ENCODE peak calls at places on chromosomes 13 and 19, in nine cellular contexts. One of them, this sample, is unnamed.

GRCh38 chr13:64314286-64314685 is 2898.6 kb upstream of the PCDH20 start:
- DNase-seq in iPS DF 6.9: no peak
- DNase-seq in kidney tubule cell: no peak
- DNase-seq in Caco-2: no peak
- DNase-seq in PC-9: no peak
- DNase-seq in fibroblast of the conjunctiva: peak
- DNase-seq in HS-27A: no peak
- DNase-seq in GM13977: no peak
- DNase-seq in effector memory CD8-positive, alpha-beta T cell: no peak
- DNase-seq in this sample: no peak

GRCh38 chr13:33284016-33284415 is 1.5 kb downstream of the STARD13 start:
- DNase-seq in fibroblast of the conjunctiva: no peak
- DNase-seq in Caco-2: no peak
- DNase-seq in effector memory CD8-positive, alpha-beta T cell: no peak
- DNase-seq in iPS DF 6.9: no peak
- DNase-seq in PC-9: no peak
- DNase-seq in HS-27A: no peak
- DNase-seq in kidney tubule cell: peak
- DNase-seq in GM13977: no peak
- DNase-seq in this sample: no peak

GRCh38 chr13:25422153-25422552 is 50.4 kb downstream of the ATP8A2 start:
- DNase-seq in GM13977: no peak
- DNase-seq in HS-27A: no peak
- DNase-seq in iPS DF 6.9: no peak
- DNase-seq in PC-9: no peak
- DNase-seq in fibroblast of the conjunctiva: no peak
- DNase-seq in effector memory CD8-positive, alpha-beta T cell: no peak
- DNase-seq in Caco-2: no peak
- DNase-seq in kidney tubule cell: no peak
- DNase-seq in this sample: no peak

GRCh38 chr19:38211779-38212178 is 12.2 kb downstream of the DPF1 start:
- DNase-seq in iPS DF 6.9: no peak
- DNase-seq in kidney tubule cell: no peak
- DNase-seq in GM13977: no peak
- DNase-seq in HS-27A: no peak
- DNase-seq in effector memory CD8-positive, alpha-beta T cell: no peak
- DNase-seq in fibroblast of the conjunctiva: no peak
- DNase-seq in PC-9: no peak
- DNase-seq in Caco-2: no peak
- DNase-seq in this sample: no peak

GRCh38 chr19:49930483-49931011 is 1.2 kb upstream of the NUP62 start:
- DNase-seq in fibroblast of the conjunctiva: no peak
- DNase-seq in Caco-2: no peak
- DNase-seq in GM13977: no peak
- DNase-seq in kidney tubule cell: no peak
- DNase-seq in PC-9: no peak
- DNase-seq in HS-27A: no peak
- DNase-seq in effector memory CD8-positive, alpha-beta T cell: no peak
- DNase-seq in iPS DF 6.9: no peak
- DNase-seq in this sample: peak

GRCh38 chr19:18995804-18996241 is 37.5 kb downstream of the SUGP2 start:
- DNase-seq in Caco-2: peak
- DNase-seq in HS-27A: peak
- DNase-seq in fibroblast of the conjunctiva: peak
- DNase-seq in kidney tubule cell: peak
- DNase-seq in effector memory CD8-positive, alpha-beta T cell: no peak
- DNase-seq in iPS DF 6.9: peak
- DNase-seq in PC-9: peak
- DNase-seq in GM13977: peak
- DNase-seq in this sample: no peak

GRCh38 chr13:47409778-47410177 is 512.9 kb upstream of the HTR2A start:
- DNase-seq in kidney tubule cell: peak
- DNase-seq in Caco-2: no peak
- DNase-seq in GM13977: no peak
- DNase-seq in iPS DF 6.9: no peak
- DNase-seq in fibroblast of the conjunctiva: no peak
- DNase-seq in HS-27A: no peak
- DNase-seq in effector memory CD8-positive, alpha-beta T cell: no peak
- DNase-seq in PC-9: no peak
- DNase-seq in this sample: no peak

GRCh38 chr19:32519023-32519422 is 62.0 kb upstream of the PDCD5 start:
- DNase-seq in GM13977: no peak
- DNase-seq in effector memory CD8-positive, alpha-beta T cell: peak
- DNase-seq in HS-27A: no peak
- DNase-seq in Caco-2: no peak
- DNase-seq in fibroblast of the conjunctiva: no peak
- DNase-seq in kidney tubule cell: no peak
- DNase-seq in PC-9: no peak
- DNase-seq in iPS DF 6.9: no peak
- DNase-seq in this sample: peak

GRCh38 chr19:4970558-4971423 is 1.9 kb downstream of the KDM4B start:
- DNase-seq in HS-27A: no peak
- DNase-seq in Caco-2: no peak
- DNase-seq in kidney tubule cell: peak
- DNase-seq in PC-9: no peak
- DNase-seq in GM13977: no peak
- DNase-seq in iPS DF 6.9: no peak
- DNase-seq in fibroblast of the conjunctiva: no peak
- DNase-seq in effector memory CD8-positive, alpha-beta T cell: no peak
- DNase-seq in this sample: no peak

GRCh38 chr13:50033696-50034095 is 18.5 kb downstream of the KCNRG start:
- DNase-seq in PC-9: no peak
- DNase-seq in GM13977: no peak
- DNase-seq in iPS DF 6.9: no peak
- DNase-seq in effector memory CD8-positive, alpha-beta T cell: no peak
- DNase-seq in kidney tubule cell: no peak
- DNase-seq in HS-27A: no peak
- DNase-seq in fibroblast of the conjunctiva: peak
- DNase-seq in Caco-2: no peak
- DNase-seq in this sample: no peak

GRCh38 chr13:37164635-37165034 is 59.2 kb upstream of the CSNK1A1L start:
- DNase-seq in PC-9: no peak
- DNase-seq in GM13977: no peak
- DNase-seq in effector memory CD8-positive, alpha-beta T cell: no peak
- DNase-seq in HS-27A: no peak
- DNase-seq in fibroblast of the conjunctiva: no peak
- DNase-seq in iPS DF 6.9: no peak
- DNase-seq in Caco-2: no peak
- DNase-seq in kidney tubule cell: no peak
- DNase-seq in this sample: no peak

GRCh38 chr13:96684472-96684871 is 309.8 kb downstream of the OXGR1 start:
- DNase-seq in Caco-2: no peak
- DNase-seq in PC-9: no peak
- DNase-seq in iPS DF 6.9: no peak
- DNase-seq in fibroblast of the conjunctiva: no peak
- DNase-seq in effector memory CD8-positive, alpha-beta T cell: no peak
- DNase-seq in kidney tubule cell: no peak
- DNase-seq in GM13977: no peak
- DNase-seq in HS-27A: no peak
- DNase-seq in this sample: no peak

GRCh38 chr13:104769520-104769919 is 1703.3 kb upstream of the SLC10A2 start:
- DNase-seq in Caco-2: no peak
- DNase-seq in fibroblast of the conjunctiva: no peak
- DNase-seq in GM13977: no peak
- DNase-seq in HS-27A: no peak
- DNase-seq in PC-9: no peak
- DNase-seq in iPS DF 6.9: no peak
- DNase-seq in effector memory CD8-positive, alpha-beta T cell: no peak
- DNase-seq in kidney tubule cell: no peak
- DNase-seq in this sample: no peak

GRCh38 chr19:44772969-44773368 is 4.7 kb upstream of the CBLC start:
- DNase-seq in GM13977: no peak
- DNase-seq in PC-9: no peak
- DNase-seq in effector memory CD8-positive, alpha-beta T cell: no peak
- DNase-seq in fibroblast of the conjunctiva: no peak
- DNase-seq in Caco-2: no peak
- DNase-seq in kidney tubule cell: no peak
- DNase-seq in HS-27A: no peak
- DNase-seq in iPS DF 6.9: no peak
- DNase-seq in this sample: no peak

GRCh38 chr13:41428155-41428554 is 29.2 kb upstream of the RGCC start:
- DNase-seq in effector memory CD8-positive, alpha-beta T cell: peak
- DNase-seq in HS-27A: no peak
- DNase-seq in PC-9: no peak
- DNase-seq in Caco-2: no peak
- DNase-seq in iPS DF 6.9: no peak
- DNase-seq in GM13977: no peak
- DNase-seq in fibroblast of the conjunctiva: no peak
- DNase-seq in kidney tubule cell: no peak
- DNase-seq in this sample: peak

GRCh38 chr19:7720351-7720750 is 11.6 kb downstream of the CLEC4G start:
- DNase-seq in GM13977: no peak
- DNase-seq in effector memory CD8-positive, alpha-beta T cell: no peak
- DNase-seq in kidney tubule cell: no peak
- DNase-seq in fibroblast of the conjunctiva: no peak
- DNase-seq in HS-27A: no peak
- DNase-seq in Caco-2: no peak
- DNase-seq in iPS DF 6.9: no peak
- DNase-seq in PC-9: no peak
- DNase-seq in this sample: no peak

GRCh38 chr19:14437578-14438140 is 4.6 kb downstream of the PKN1 start:
- DNase-seq in kidney tubule cell: no peak
- DNase-seq in HS-27A: no peak
- DNase-seq in GM13977: no peak
- DNase-seq in iPS DF 6.9: no peak
- DNase-seq in PC-9: no peak
- DNase-seq in effector memory CD8-positive, alpha-beta T cell: no peak
- DNase-seq in Caco-2: no peak
- DNase-seq in fibroblast of the conjunctiva: no peak
- DNase-seq in this sample: no peak

GRCh38 chr19:16631465-16631864 is 3.5 kb upstream of the MED26 start:
- DNase-seq in effector memory CD8-positive, alpha-beta T cell: no peak
- DNase-seq in kidney tubule cell: no peak
- DNase-seq in PC-9: no peak
- DNase-seq in iPS DF 6.9: no peak
- DNase-seq in Caco-2: no peak
- DNase-seq in fibroblast of the conjunctiva: no peak
- DNase-seq in GM13977: no peak
- DNase-seq in HS-27A: no peak
- DNase-seq in this sample: no peak

GRCh38 chr19:28495046-28495445 is 717.9 kb downstream of the UQCRFS1 start:
- DNase-seq in GM13977: no peak
- DNase-seq in fibroblast of the conjunctiva: no peak
- DNase-seq in kidney tubule cell: no peak
- DNase-seq in Caco-2: no peak
- DNase-seq in iPS DF 6.9: no peak
- DNase-seq in effector memory CD8-positive, alpha-beta T cell: no peak
- DNase-seq in HS-27A: no peak
- DNase-seq in PC-9: no peak
- DNase-seq in this sample: no peak

GRCh38 chr13:105679832-105680231 is 855.6 kb downstream of the EFNB2 start:
- DNase-seq in HS-27A: no peak
- DNase-seq in effector memory CD8-positive, alpha-beta T cell: no peak
- DNase-seq in fibroblast of the conjunctiva: no peak
- DNase-seq in GM13977: no peak
- DNase-seq in iPS DF 6.9: no peak
- DNase-seq in PC-9: no peak
- DNase-seq in kidney tubule cell: no peak
- DNase-seq in Caco-2: no peak
- DNase-seq in this sample: no peak

GRCh38 chr19:33289261-33289660 is 13.1 kb downstream of the CEBPA start:
- DNase-seq in iPS DF 6.9: no peak
- DNase-seq in fibroblast of the conjunctiva: no peak
- DNase-seq in PC-9: no peak
- DNase-seq in GM13977: no peak
- DNase-seq in Caco-2: no peak
- DNase-seq in kidney tubule cell: no peak
- DNase-seq in HS-27A: no peak
- DNase-seq in effector memory CD8-positive, alpha-beta T cell: no peak
- DNase-seq in this sample: no peak

GRCh38 chr13:98476106-98476505 is 100.8 kb downstream of the STK24 start:
- DNase-seq in iPS DF 6.9: no peak
- DNase-seq in Caco-2: no peak
- DNase-seq in fibroblast of the conjunctiva: no peak
- DNase-seq in PC-9: no peak
- DNase-seq in GM13977: peak
- DNase-seq in HS-27A: no peak
- DNase-seq in effector memory CD8-positive, alpha-beta T cell: no peak
- DNase-seq in kidney tubule cell: no peak
- DNase-seq in this sample: peak

GRCh38 chr19:15860522-15860921 is 37.4 kb downstream of the CYP4F2 start:
- DNase-seq in PC-9: no peak
- DNase-seq in GM13977: no peak
- DNase-seq in effector memory CD8-positive, alpha-beta T cell: no peak
- DNase-seq in Caco-2: no peak
- DNase-seq in fibroblast of the conjunctiva: no peak
- DNase-seq in kidney tubule cell: no peak
- DNase-seq in HS-27A: no peak
- DNase-seq in iPS DF 6.9: no peak
- DNase-seq in this sample: no peak

GRCh38 chr19:44663996-44664395 is 7.3 kb upstream of the CEACAM19 start:
- DNase-seq in GM13977: no peak
- DNase-seq in PC-9: no peak
- DNase-seq in HS-27A: no peak
- DNase-seq in Caco-2: no peak
- DNase-seq in effector memory CD8-positive, alpha-beta T cell: no peak
- DNase-seq in kidney tubule cell: no peak
- DNase-seq in iPS DF 6.9: no peak
- DNase-seq in fibroblast of the conjunctiva: no peak
- DNase-seq in this sample: no peak

GRCh38 chr19:41703602-41704293 is 4.7 kb upstream of the CEACAM5 start:
- DNase-seq in Caco-2: no peak
- DNase-seq in fibroblast of the conjunctiva: no peak
- DNase-seq in HS-27A: no peak
- DNase-seq in iPS DF 6.9: no peak
- DNase-seq in kidney tubule cell: no peak
- DNase-seq in effector memory CD8-positive, alpha-beta T cell: no peak
- DNase-seq in GM13977: no peak
- DNase-seq in PC-9: no peak
- DNase-seq in this sample: no peak